ENCODE peak calls at places on chromosome 1, in nine cellular contexts. X is Calu3; U is CD8-positive, alpha-beta memory T cell; H is caudate nucleus; Q is activated CD8-positive, alpha-beta memory T cell treated with anti-CD3 and anti-CD28 coated beads for 1 hour; M is SW 1271; T is cardiac fibroblast; V is stimulated activated CD8-positive, alpha-beta memory T cell treated with anti-CD3 and anti-CD28 coated beads, Interleukin-15, amount 100 ng/mL, for 48 hours; S is T-cell. D is an unnamed sample.
A peak's percentile ranks its signal among the peaks of the same experiment; 100 is the strongest.

GRCh38 chr1:53739109-53739681 is at the start of gene GLIS1:
- DNase-seq in X (peak; percentile 91), U (peak; percentile 32), H (peak; percentile 64), Q (no peak), M (peak; percentile 46), T (peak; percentile 83), V (peak; percentile 59), S (peak; percentile 27), D (peak; percentile 86)

GRCh38 chr1:99727575-99728190 is 38.8 kb downstream of the FRRS1 start:
- DNase-seq in X (no peak), U (no peak), H (no peak), Q (no peak), M (no peak), T (peak; percentile 86), V (no peak), S (no peak), D (no peak)

GRCh38 chr1:42658880-42659337 is 686 bp downstream of the PPIH start:
- DNase-seq in X (no peak), U (no peak), H (no peak), Q (no peak), M (no peak), T (peak; percentile 36), V (no peak), S (no peak), D (no peak)

GRCh38 chr1:68378296-68379084 is 71.3 kb downstream of the RPE65 start:
- DNase-seq in X (no peak), U (no peak), H (no peak), Q (no peak), M (no peak), T (peak; percentile 54), V (no peak), S (no peak), D (no peak)

GRCh38 chr1:179310721-179311120 is 17.1 kb downstream of the SOAT1 start:
- DNase-seq in X (no peak), U (no peak), H (no peak), Q (no peak), M (no peak), T (peak; percentile 91), V (no peak), S (no peak), D (no peak)

GRCh38 chr1:203607169-203607873 is 19.3 kb upstream of the ATP2B4 start:
- DNase-seq in X (no peak), U (peak; percentile 79), H (no peak), Q (peak; percentile 28), M (peak; percentile 37), T (peak; percentile 92), V (peak; percentile 48), S (peak; percentile 59), D (peak; percentile 91)

GRCh38 chr1:168623838-168624237 is 47.4 kb downstream of the XCL1 start:
- DNase-seq in X (no peak), U (no peak), H (no peak), Q (no peak), M (no peak), T (no peak), V (no peak), S (no peak), D (no peak)

GRCh38 chr1:23960291-23960718 is 677 bp downstream of the PNRC2 start:
- DNase-seq in X (no peak), U (no peak), H (no peak), Q (no peak), M (no peak), T (peak; percentile 52), V (no peak), S (no peak), D (no peak)

GRCh38 chr1:29743931-29744330 is 507.6 kb downstream of the PTPRU start:
- DNase-seq in X (no peak), U (no peak), H (no peak), Q (no peak), M (no peak), T (no peak), V (no peak), S (no peak), D (no peak)

GRCh38 chr1:76142771-76143540 is 68.4 kb downstream of the ST6GALNAC3 start:
- DNase-seq in X (no peak), U (no peak), H (no peak), Q (no peak), M (no peak), T (no peak), V (no peak), S (no peak), D (no peak)

GRCh38 chr1:203039609-203040517 is 13.6 kb downstream of the PPFIA4 start:
- DNase-seq in X (peak; percentile 26), U (no peak), H (no peak), Q (no peak), M (no peak), T (no peak), V (no peak), S (no peak), D (no peak)

GRCh38 chr1:153795325-153795837 is 20.2 kb downstream of the SLC27A3 start:
- DNase-seq in X (no peak), U (no peak), H (no peak), Q (no peak), M (no peak), T (no peak), V (no peak), S (no peak), D (peak; percentile 10)

GRCh38 chr1:179082308-179083030 is 599 bp downstream of the TOR3A start:
- DNase-seq in X (peak; percentile 45), U (peak; percentile 33), H (peak; percentile 60), Q (no peak), M (no peak), T (no peak), V (peak; percentile 9), S (peak; percentile 34), D (peak; percentile 40)

GRCh38 chr1:206004269-206004800 is 1.1 kb upstream of the RAB7B start:
- DNase-seq in X (no peak), U (no peak), H (no peak), Q (no peak), M (no peak), T (no peak), V (no peak), S (no peak), D (no peak)

GRCh38 chr1:1428174-1428573 is 7.1 kb upstream of the ANKRD65 start:
- DNase-seq in X (no peak), U (no peak), H (no peak), Q (no peak), M (no peak), T (no peak), V (no peak), S (no peak), D (no peak)

GRCh38 chr1:174788981-174789380 is 210.8 kb upstream of the CACYBP start:
- DNase-seq in X (no peak), U (no peak), H (no peak), Q (no peak), M (no peak), T (peak; percentile 87), V (no peak), S (no peak), D (no peak)

D was measured in testis.